ENCODE peak calls at places on chromosome X, in ten cellular contexts. Q, J, C, P, F, V, O, D, M and Y are unnamed samples.

GRCh38 chrX:48090123-48090522 is 18.7 kb upstream of the ZNF630 start:
- DNase-seq in Q (no peak), J (no peak), C (no peak), P (no peak), F (no peak), V (no peak), O (no peak), D (no peak), M (no peak), Y (no peak)

GRCh38 chrX:154546354-154547244 is at the start of gene G6PD:
- DNase-seq in Q (no peak), J (peak), C (peak), P (no peak), F (peak), V (peak), O (no peak), D (peak), M (peak), Y (no peak)

GRCh38 chrX:147803948-147804347 is 107.8 kb upstream of the FMR1 start:
- DNase-seq in Q (no peak), J (peak), C (no peak), P (no peak), F (no peak), V (no peak), O (no peak), D (no peak), M (no peak), Y (peak)

GRCh38 chrX:4935846-4936245 is 1222.4 kb upstream of the PRKX start:
- DNase-seq in Q (no peak), J (no peak), C (no peak), P (no peak), F (no peak), V (peak), O (no peak), D (no peak), M (no peak), Y (peak)

GRCh38 chrX:116194649-116195048 is 24.1 kb downstream of the AGTR2 start:
- DNase-seq in Q (no peak), J (no peak), C (no peak), P (no peak), F (no peak), V (no peak), O (no peak), D (no peak), M (no peak), Y (no peak)

GRCh38 chrX:132470179-132470578 is 18.7 kb downstream of the MBNL3 start:
- DNase-seq in Q (no peak), J (no peak), C (no peak), P (no peak), F (no peak), V (no peak), O (no peak), D (no peak), M (no peak), Y (no peak)

GRCh38 chrX:125150231-125150630 is 169.4 kb upstream of the TEX13C start:
- DNase-seq in Q (no peak), J (no peak), C (no peak), P (no peak), F (no peak), V (no peak), O (no peak), D (no peak), M (peak), Y (no peak)

GRCh38 chrX:150361070-150361776 is 1.9 kb upstream of the MAMLD1 start:
- DNase-seq in Q (no peak), J (peak), C (no peak), P (no peak), F (no peak), V (peak), O (no peak), D (peak), M (peak), Y (peak)

GRCh38 chrX:130566028-130566683 is 164.4 kb downstream of the RBMX2 start:
- DNase-seq in Q (no peak), J (no peak), C (no peak), P (no peak), F (no peak), V (no peak), O (no peak), D (peak), M (no peak), Y (no peak)

GRCh38 chrX:30317308-30317707 is 8.1 kb upstream of the NR0B1 start:
- DNase-seq in Q (no peak), J (no peak), C (no peak), P (no peak), F (no peak), V (no peak), O (no peak), D (no peak), M (no peak), Y (no peak)

GRCh38 chrX:123833387-123833786 is 26.5 kb upstream of the XIAP start:
- DNase-seq in Q (no peak), J (peak), C (peak), P (peak), F (no peak), V (peak), O (no peak), D (peak), M (peak), Y (peak)

GRCh38 chrX:72620550-72621145 is 48.0 kb upstream of the HDAC8 start:
- DNase-seq in Q (no peak), J (peak), C (peak), P (peak), F (no peak), V (peak), O (no peak), D (no peak), M (peak), Y (peak)

GRCh38 chrX:103556941-103557340 is 28.4 kb upstream of the TCEAL4 start:
- DNase-seq in Q (no peak), J (no peak), C (no peak), P (no peak), F (no peak), V (no peak), O (no peak), D (peak), M (no peak), Y (no peak)

GRCh38 chrX:129523076-129524055 is at the start of gene SMARCA1:
- DNase-seq in Q (peak), J (peak), C (peak), P (peak), F (peak), V (peak), O (no peak), D (peak), M (peak), Y (peak)

GRCh38 chrX:15675490-15675921 is 10.9 kb upstream of the CLTRN start:
- DNase-seq in Q (peak), J (peak), C (peak), P (peak), F (peak), V (peak), O (peak), D (peak), M (no peak), Y (peak)

GRCh38 chrX:18973527-18974192 is 10.3 kb downstream of the PHKA2 start:
- DNase-seq in Q (no peak), J (peak), C (no peak), P (no peak), F (no peak), V (peak), O (no peak), D (peak), M (no peak), Y (no peak)

GRCh38 chrX:45267007-45267406 is 66.3 kb upstream of the DIPK2B start:
- DNase-seq in Q (no peak), J (no peak), C (no peak), P (no peak), F (no peak), V (no peak), O (no peak), D (no peak), M (no peak), Y (no peak)

GRCh38 chrX:154724999-154725756 is 25.7 kb downstream of the GAB3 start:
- DNase-seq in Q (no peak), J (no peak), C (no peak), P (no peak), F (no peak), V (no peak), O (no peak), D (no peak), M (no peak), Y (no peak)

GRCh38 chrX:118823263-118824172 is at the start of gene ZCCHC12:
- DNase-seq in Q (no peak), J (peak), C (peak), P (peak), F (no peak), V (peak), O (no peak), D (peak), M (peak), Y (peak)

GRCh38 chrX:133444952-133445831 is 29.9 kb upstream of the GPC4 start:
- DNase-seq in Q (no peak), J (peak), C (no peak), P (no peak), F (no peak), V (peak), O (no peak), D (peak), M (no peak), Y (no peak)

GRCh38 chrX:64093761-64094160 is 111.7 kb downstream of the AMER1 start:
- DNase-seq in Q (no peak), J (no peak), C (no peak), P (no peak), F (no peak), V (no peak), O (no peak), D (no peak), M (peak), Y (no peak)

GRCh38 chrX:106481341-106481740 is 130.4 kb upstream of the RADX start:
- DNase-seq in Q (no peak), J (peak), C (peak), P (no peak), F (no peak), V (peak), O (no peak), D (peak), M (peak), Y (peak)

GRCh38 chrX:7088968-7089615 is 58.4 kb upstream of the STS start:
- DNase-seq in Q (no peak), J (no peak), C (no peak), P (no peak), F (no peak), V (no peak), O (no peak), D (no peak), M (no peak), Y (no peak)

GRCh38 chrX:87941841-87942240 is 424.2 kb downstream of the KLHL4 start:
- DNase-seq in Q (no peak), J (no peak), C (no peak), P (no peak), F (no peak), V (no peak), O (no peak), D (no peak), M (no peak), Y (no peak)

GRCh38 chrX:53089224-53089842 is 4.6 kb upstream of the KANTR start:
- DNase-seq in Q (no peak), J (peak), C (peak), P (peak), F (peak), V (peak), O (no peak), D (peak), M (peak), Y (peak)

GRCh38 chrX:123860506-123860840 is 620 bp downstream of the XIAP start:
- DNase-seq in Q (no peak), J (peak), C (peak), P (no peak), F (no peak), V (peak), O (no peak), D (no peak), M (no peak), Y (no peak)

GRCh38 chrX:87582453-87582852 is 64.9 kb downstream of the KLHL4 start:
- DNase-seq in Q (no peak), J (no peak), C (no peak), P (no peak), F (no peak), V (no peak), O (no peak), D (no peak), M (no peak), Y (no peak)

GRCh38 chrX:11886745-11887144 is 128.7 kb downstream of the MSL3 start:
- DNase-seq in Q (no peak), J (no peak), C (no peak), P (no peak), F (no peak), V (no peak), O (no peak), D (no peak), M (peak), Y (no peak)

GRCh38 chrX:115233497-115234219 is at the start of gene LRCH2:
- DNase-seq in Q (peak), J (peak), C (no peak), P (peak), F (peak), V (no peak), O (no peak), D (peak), M (peak), Y (peak)

GRCh38 chrX:25721564-25721963 is 416.6 kb upstream of the MAGEB18 start:
- DNase-seq in Q (no peak), J (no peak), C (no peak), P (no peak), F (no peak), V (no peak), O (no peak), D (no peak), M (no peak), Y (no peak)

GRCh38 chrX:13119386-13119785 is 75.0 kb upstream of the FAM9C start:
- DNase-seq in Q (no peak), J (no peak), C (no peak), P (no peak), F (no peak), V (no peak), O (no peak), D (no peak), M (peak), Y (no peak)

GRCh38 chrX:65671286-65671685 is 3.8 kb downstream of the MSN start:
- DNase-seq in Q (no peak), J (no peak), C (no peak), P (no peak), F (no peak), V (no peak), O (no peak), D (peak), M (no peak), Y (no peak)

GRCh38 chrX:65667157-65667502 is 324 bp upstream of the MSN start:
- DNase-seq in Q (no peak), J (no peak), C (no peak), P (no peak), F (no peak), V (no peak), O (no peak), D (no peak), M (no peak), Y (no peak)

GRCh38 chrX:65671966-65672365 is 4.5 kb downstream of the MSN start:
- DNase-seq in Q (no peak), J (no peak), C (no peak), P (no peak), F (no peak), V (no peak), O (no peak), D (no peak), M (no peak), Y (no peak)

GRCh38 chrX:65667503-65668355 is at the start of gene MSN:
- DNase-seq in Q (peak), J (peak), C (peak), P (peak), F (peak), V (peak), O (no peak), D (peak), M (peak), Y (peak)

DNA sequence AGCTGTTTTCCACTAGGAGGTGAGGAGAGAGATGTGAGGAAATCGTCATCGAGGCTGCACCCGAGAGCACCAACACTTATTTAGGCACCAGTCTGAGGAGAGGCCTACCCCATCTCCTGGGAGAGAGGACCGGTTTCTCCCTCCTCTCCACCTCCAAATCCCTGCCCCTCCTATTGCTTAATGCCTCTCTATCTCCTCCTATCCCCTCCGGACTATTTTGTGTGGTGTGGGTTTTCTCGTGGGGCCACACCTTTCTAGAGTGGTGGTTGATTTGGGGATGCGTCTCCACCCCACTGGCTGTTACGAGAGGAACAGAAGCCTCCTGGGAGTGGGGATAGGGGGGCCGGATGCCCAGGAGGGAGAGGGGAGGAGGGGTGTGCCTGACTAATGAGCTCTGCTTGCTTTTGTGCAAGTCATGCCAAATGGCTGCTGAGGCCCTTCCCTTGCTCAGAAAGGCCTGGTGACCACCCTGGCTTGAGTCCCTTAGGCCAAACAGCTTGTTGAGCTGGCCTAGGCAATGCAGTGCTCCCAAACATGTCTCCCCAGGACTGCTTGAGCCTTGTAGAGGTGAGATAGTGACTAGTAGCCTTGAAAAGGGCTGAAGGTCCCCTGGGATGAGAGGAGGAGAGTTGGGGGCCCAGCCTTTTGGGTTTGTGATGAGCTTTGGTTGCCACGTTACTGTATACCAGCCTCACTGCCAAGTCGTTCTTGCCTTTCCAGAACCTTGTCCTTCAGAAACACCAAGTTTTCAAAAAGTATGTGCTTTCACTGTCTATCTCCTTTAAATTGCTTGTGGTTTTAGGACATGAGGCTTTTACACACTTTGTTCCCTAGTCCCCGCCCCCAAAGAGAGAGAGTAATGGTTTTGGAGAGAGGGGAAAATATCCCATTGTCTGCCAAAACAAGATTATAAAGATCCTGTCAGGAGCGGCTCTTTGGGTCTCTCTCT is 1.2 kb downstream of the MSN start:
- DNase-seq in Q (peak), J (peak), C (peak), P (peak), F (peak), V (peak), O (peak), D (peak), M (peak), Y (peak)
- TF ChIP-seq POLR2A in Q (no peak), J (no peak), C (no peak), P (peak), F (no peak), V (no peak), O (no peak), D (peak), M (peak), Y (peak)

DNA sequence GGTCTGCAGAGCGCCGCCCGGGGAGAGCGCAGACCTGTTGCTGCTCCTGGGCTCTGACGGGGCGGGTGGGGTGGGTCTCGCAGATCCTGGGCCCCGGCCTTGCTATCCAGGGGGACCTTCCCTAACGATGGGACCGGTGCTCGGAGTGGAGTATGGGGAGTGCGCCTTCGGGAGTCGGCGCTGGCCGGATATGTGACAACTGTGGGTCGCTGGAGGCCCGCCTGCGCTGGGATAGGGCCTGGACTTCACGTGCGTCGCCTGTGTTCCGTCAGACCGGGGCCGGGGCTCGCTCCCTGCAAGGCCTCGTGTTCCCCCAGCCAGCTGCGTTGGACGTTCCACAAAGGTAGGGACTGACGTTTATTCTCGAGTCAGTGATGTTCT is 1.2 kb downstream of the TBL1X start:
- DNase-seq in Q (peak), J (peak), C (peak), P (peak), F (peak), V (peak), O (peak), D (peak), M (peak), Y (peak)
- TF ChIP-seq POLR2A in Q (no peak), J (no peak), C (no peak), P (no peak), F (no peak), V (no peak), O (no peak), D (peak), M (no peak), Y (no peak)

GRCh38 chrX:3712080-3712869 is 1.2 kb downstream of the PRKX start:
- DNase-seq in Q (no peak), J (peak), C (no peak), P (no peak), F (no peak), V (peak), O (no peak), D (peak), M (peak), Y (no peak)

GRCh38 chrX:3712870-3713224 is 602 bp downstream of the PRKX start:
- DNase-seq in Q (no peak), J (no peak), C (no peak), P (no peak), F (peak), V (peak), O (no peak), D (no peak), M (no peak), Y (no peak)

GRCh38 chrX:3713937-3714434 is 537 bp upstream of the PRKX start:
- DNase-seq in Q (no peak), J (peak), C (no peak), P (no peak), F (no peak), V (peak), O (peak), D (no peak), M (no peak), Y (no peak)

GRCh38 chrX:3711331-3711917 is 2.0 kb downstream of the PRKX start:
- DNase-seq in Q (no peak), J (no peak), C (no peak), P (no peak), F (no peak), V (peak), O (no peak), D (no peak), M (no peak), Y (no peak)

DNA sequence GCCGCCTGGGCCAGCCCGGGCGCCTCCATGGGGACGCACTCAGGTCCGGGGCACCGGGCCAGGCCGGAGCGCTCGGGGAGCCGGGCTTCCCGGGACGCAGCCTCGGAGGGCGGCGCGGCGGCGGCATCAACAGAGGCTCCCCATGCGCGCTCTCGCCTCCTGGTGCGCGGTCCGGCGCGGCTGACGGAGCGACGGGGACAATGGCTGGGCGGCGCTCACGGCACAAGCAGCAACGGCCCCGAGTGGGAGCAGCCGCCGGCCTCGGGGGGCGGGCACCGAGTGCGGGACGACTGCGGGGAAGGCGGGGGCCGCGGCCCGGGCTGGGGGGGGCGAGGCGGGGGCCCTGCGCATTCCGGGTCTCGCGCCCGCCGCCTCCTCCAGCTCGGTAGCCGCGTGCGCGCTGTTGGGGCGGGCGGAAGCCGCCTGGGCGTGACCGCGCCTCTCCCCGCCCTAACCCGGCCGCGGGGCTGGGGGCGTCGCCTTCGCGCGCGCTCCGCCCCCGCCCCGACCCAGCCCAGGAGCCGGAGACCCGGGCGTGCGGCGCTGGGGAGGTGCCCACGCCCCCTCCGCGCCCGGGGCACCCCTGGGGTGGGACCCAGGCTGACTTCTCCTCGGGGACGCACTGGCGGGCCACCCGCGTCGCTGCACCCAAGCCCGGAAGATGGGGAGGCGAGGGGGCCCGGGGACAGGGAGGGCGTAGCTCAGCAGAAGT is at the start of gene PRKX:
- DNase-seq in Q (peak), J (peak), C (peak), P (no peak), F (peak), V (peak), O (peak), D (peak), M (peak), Y (peak)
- TF ChIP-seq POLR2A in Q (no peak), J (no peak), C (no peak), P (no peak), F (peak), V (no peak), O (no peak), D (peak), M (no peak), Y (no peak)

GRCh38 chrX:24646745-24647182 is 383 bp downstream of the PCYT1B start:
- DNase-seq in Q (no peak), J (no peak), C (no peak), P (no peak), F (no peak), V (no peak), O (no peak), D (no peak), M (no peak), Y (no peak)
- TF ChIP-seq POLR2A in Q (no peak), J (no peak), C (no peak), P (no peak), F (no peak), V (no peak), O (no peak), D (no peak), M (no peak), Y (no peak)

GRCh38 chrX:69496143-69496542 is 8.0 kb upstream of the NALF2 start:
- DNase-seq in Q (no peak), J (no peak), C (no peak), P (no peak), F (no peak), V (no peak), O (no peak), D (peak), M (no peak), Y (no peak)
- TF ChIP-seq POLR2A in Q (no peak), J (no peak), C (no peak), P (no peak), F (no peak), V (no peak), O (no peak), D (no peak), M (no peak), Y (no peak)